ENCODE peak calls at places on chromosome 10, in seven cellular contexts. O, K, D, T, H, J and Y are unnamed samples. For H3K36me3 and H3K27me3, the result is how much of the 10 kb centered on the place peaks cover.

GRCh38 chr10:5460468-5461200 is 38.7 kb downstream of the CALML5 start:
- DNase-seq in O (no peak), K (no peak), D (no peak), T (no peak), H (no peak), J (no peak), Y (no peak)

GRCh38 chr10:29253096-29254029 is 35.5 kb upstream of the LYZL1 start:
- DNase-seq in O (no peak), K (no peak), D (no peak), T (no peak), H (no peak), J (no peak), Y (no peak)

GRCh38 chr10:124344266-124344590 is 74.5 kb downstream of the OAT start:
- DNase-seq in O (no peak), K (no peak), D (no peak), T (no peak), H (no peak), J (no peak), Y (no peak)

GRCh38 chr10:29595636-29596225 is 39.0 kb downstream of the SVIL start:
- DNase-seq in O (no peak), K (no peak), D (no peak), T (no peak), H (no peak), J (peak), Y (no peak)

GRCh38 chr10:125146791-125147604 is 13.4 kb downstream of the CTBP2 start:
- DNase-seq in O (peak), K (no peak), D (no peak), T (no peak), H (peak), J (peak), Y (no peak)

GRCh38 chr10:100025528-100026070 is 15.9 kb upstream of the DNMBP start:
- DNase-seq in O (no peak), K (no peak), D (no peak), T (no peak), H (no peak), J (no peak), Y (no peak)

GRCh38 chr10:120381924-120382323 is 75.1 kb upstream of the PLPP4 start:
- DNase-seq in O (no peak), K (no peak), D (no peak), T (no peak), H (no peak), J (no peak), Y (no peak)

GRCh38 chr10:1535337-1535957 is 201.9 kb downstream of the ADARB2 start:
- DNase-seq in O (no peak), K (no peak), D (no peak), T (no peak), H (no peak), J (no peak), Y (no peak)

GRCh38 chr10:67772894-67773511 is 65.0 kb downstream of the DNAJC12 start:
- DNase-seq in O (peak), K (no peak), D (no peak), T (no peak), H (peak), J (peak), Y (no peak)

GRCh38 chr10:118800920-118801319 is 46.1 kb upstream of the CACUL1 start:
- DNase-seq in O (no peak), K (no peak), D (no peak), T (peak), H (no peak), J (peak), Y (no peak)

GRCh38 chr10:1162481-1163203 is 106.5 kb downstream of the WDR37 start:
- DNase-seq in O (no peak), K (no peak), D (no peak), T (no peak), H (no peak), J (no peak), Y (no peak)

GRCh38 chr10:52776471-52776903 is 3.9 kb upstream of the MBL2 start:
- DNase-seq in O (no peak), K (no peak), D (no peak), T (no peak), H (no peak), J (no peak), Y (no peak)

GRCh38 chr10:29569778-29570177 is 65.0 kb downstream of the SVIL start:
- DNase-seq in O (no peak), K (no peak), D (no peak), T (no peak), H (no peak), J (no peak), Y (no peak)

GRCh38 chr10:21989453-21990154 is 13.9 kb downstream of the DNAJC1 start:
- DNase-seq in O (peak), K (no peak), D (no peak), T (peak), H (peak), J (peak), Y (peak)

DNA sequence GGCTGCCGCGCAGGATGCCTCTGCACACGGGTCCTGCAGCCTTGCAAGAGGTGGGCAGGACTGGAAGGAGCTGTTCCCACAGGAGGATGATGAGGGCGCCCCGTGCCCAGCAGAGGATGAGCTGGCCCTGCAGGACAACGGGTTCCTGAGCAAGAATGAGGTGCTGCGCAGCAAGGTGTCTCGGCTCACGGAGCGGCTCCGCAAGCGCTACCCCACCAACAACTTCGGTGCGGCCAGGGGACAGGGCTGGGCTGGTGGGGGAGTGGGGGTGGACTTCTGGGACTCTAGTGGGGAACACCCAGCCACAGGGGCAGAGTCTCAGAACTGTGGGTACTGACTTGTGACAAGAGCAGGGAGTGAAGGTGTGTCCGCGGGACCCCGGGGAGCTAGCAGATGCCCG is 16.0 kb downstream of the ZFYVE27 start:
- DNase-seq in O (no peak), K (no peak), D (no peak), T (no peak), H (no peak), J (no peak), Y (no peak)
- H3K36me3 ChIP-seq in O (half or more), K (half or more), D (under half), T (under half), H (half or more), J (under half), Y (half or more)

GRCh38 chr10:49613882-49614241 is at the start of gene CHAT:
- DNase-seq in O (no peak), K (no peak), D (no peak), T (no peak), H (no peak), J (no peak), Y (no peak)
- H3K27me3 ChIP-seq in O (half or more), K (half or more), D (half or more), T (half or more), H (half or more), J (half or more), Y (half or more)

GRCh38 chr10:96608262-96608661 is 21.4 kb upstream of the TM9SF3 start:
- DNase-seq in O (no peak), K (no peak), D (no peak), T (no peak), H (no peak), J (no peak), Y (no peak)

GRCh38 chr10:96606946-96607345 is 20.1 kb upstream of the TM9SF3 start:
- DNase-seq in O (no peak), K (no peak), D (no peak), T (no peak), H (no peak), J (no peak), Y (no peak)

GRCh38 chr10:96606216-96606615 is 19.4 kb upstream of the TM9SF3 start:
- DNase-seq in O (peak), K (no peak), D (no peak), T (peak), H (peak), J (peak), Y (no peak)

GRCh38 chr10:96610817-96611216 is 24.0 kb upstream of the TM9SF3 start:
- DNase-seq in O (no peak), K (no peak), D (no peak), T (no peak), H (no peak), J (no peak), Y (no peak)

DNA sequence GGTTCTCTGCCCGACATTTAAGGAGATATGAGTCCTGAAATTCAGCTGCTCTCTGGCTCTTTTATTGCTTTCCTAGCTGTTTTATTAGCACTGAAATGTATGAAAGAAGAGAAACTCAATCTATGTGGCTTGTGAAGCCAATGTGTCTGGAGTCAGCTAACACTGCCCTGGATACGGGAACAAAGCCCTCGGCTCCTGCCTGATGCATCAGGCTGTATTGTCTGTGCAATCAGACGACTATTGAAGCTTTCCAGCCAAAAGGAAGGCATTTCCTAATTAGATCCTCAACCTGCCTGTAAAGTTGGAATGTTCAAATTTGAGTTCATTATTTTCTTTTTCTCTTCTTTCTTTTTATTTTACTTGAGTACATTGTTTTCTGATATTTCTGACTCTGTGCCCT is 22.0 kb upstream of the TM9SF3 start:
- DNase-seq in O (no peak), K (no peak), D (no peak), T (no peak), H (no peak), J (no peak), Y (no peak)
- H3K36me3 ChIP-seq in O (under half), K (under half), D (under half), T (under half), H (under half), J (under half), Y (under half)

GRCh38 chr10:36636285-36636839 is 489.0 kb upstream of the ANKRD30A start:
- DNase-seq in O (no peak), K (no peak), D (no peak), T (no peak), H (no peak), J (peak), Y (no peak)
- H3K27me3 ChIP-seq in O (under half), K (under half), D (under half), T (under half), H (under half), J (under half), Y (under half)